ENCODE peak calls at places on chromosome 15, in nine cellular contexts. One of them, this sample, is unnamed.

GRCh38 chr15:88695046-88695445 is 56.2 kb downstream of the ISG20 start:
- DNase-seq in GM12865: no peak
- DNase-seq in H7: no peak
- DNase-seq in effector memory CD4-positive, alpha-beta T cell: no peak
- DNase-seq in right cardiac atrium: no peak
- DNase-seq in mesenchymal stem cell: no peak
- DNase-seq in IMR-90: no peak
- DNase-seq in pancreas: no peak
- DNase-seq in choroid plexus epithelial cell: no peak
- DNase-seq in this sample: no peak

GRCh38 chr15:77966540-77967290 is 110.8 kb downstream of the TBC1D2B start:
- DNase-seq in IMR-90: peak; percentile 62
- DNase-seq in H7: peak; percentile 86
- DNase-seq in mesenchymal stem cell: peak; percentile 62
- DNase-seq in pancreas: no peak
- DNase-seq in choroid plexus epithelial cell: peak; percentile 75
- DNase-seq in GM12865: peak; percentile 57
- DNase-seq in right cardiac atrium: no peak
- DNase-seq in effector memory CD4-positive, alpha-beta T cell: peak; percentile 28
- DNase-seq in this sample: peak; percentile 47

GRCh38 chr15:88391700-88392099 is 75.5 kb downstream of the MRPL46 start:
- DNase-seq in effector memory CD4-positive, alpha-beta T cell: no peak
- DNase-seq in pancreas: no peak
- DNase-seq in right cardiac atrium: no peak
- DNase-seq in IMR-90: no peak
- DNase-seq in H7: no peak
- DNase-seq in choroid plexus epithelial cell: no peak
- DNase-seq in mesenchymal stem cell: no peak
- DNase-seq in GM12865: no peak
- DNase-seq in this sample: no peak

GRCh38 chr15:46636220-46636619 is 1001.4 kb downstream of the SQOR start:
- DNase-seq in choroid plexus epithelial cell: no peak
- DNase-seq in GM12865: no peak
- DNase-seq in H7: peak; percentile 13
- DNase-seq in IMR-90: no peak
- DNase-seq in right cardiac atrium: no peak
- DNase-seq in pancreas: no peak
- DNase-seq in mesenchymal stem cell: peak; percentile 46
- DNase-seq in effector memory CD4-positive, alpha-beta T cell: no peak
- DNase-seq in this sample: no peak

GRCh38 chr15:96054029-96054428 is 276.5 kb upstream of the NR2F2 start:
- DNase-seq in pancreas: no peak
- DNase-seq in mesenchymal stem cell: no peak
- DNase-seq in right cardiac atrium: peak; percentile 51
- DNase-seq in choroid plexus epithelial cell: no peak
- DNase-seq in effector memory CD4-positive, alpha-beta T cell: no peak
- DNase-seq in H7: peak; percentile 17
- DNase-seq in IMR-90: no peak
- DNase-seq in GM12865: no peak
- DNase-seq in this sample: no peak

GRCh38 chr15:80480909-80481308 is 76.7 kb downstream of the ARNT2 start:
- DNase-seq in right cardiac atrium: peak; percentile 79
- DNase-seq in choroid plexus epithelial cell: peak; percentile 95
- DNase-seq in IMR-90: peak; percentile 97
- DNase-seq in pancreas: peak; percentile 20
- DNase-seq in GM12865: no peak
- DNase-seq in effector memory CD4-positive, alpha-beta T cell: no peak
- DNase-seq in H7: no peak
- DNase-seq in mesenchymal stem cell: peak; percentile 90
- DNase-seq in this sample: peak; percentile 93

GRCh38 chr15:89587955-89588354 is 12.7 kb downstream of the TICRR start:
- DNase-seq in H7: no peak
- DNase-seq in pancreas: no peak
- DNase-seq in effector memory CD4-positive, alpha-beta T cell: no peak
- DNase-seq in GM12865: no peak
- DNase-seq in right cardiac atrium: no peak
- DNase-seq in IMR-90: peak; percentile 78
- DNase-seq in mesenchymal stem cell: peak; percentile 33
- DNase-seq in choroid plexus epithelial cell: peak; percentile 53
- DNase-seq in this sample: peak; percentile 17

GRCh38 chr15:71551566-71551965 is 258.8 kb upstream of the NR2E3 start:
- DNase-seq in effector memory CD4-positive, alpha-beta T cell: no peak
- DNase-seq in GM12865: no peak
- DNase-seq in IMR-90: no peak
- DNase-seq in pancreas: no peak
- DNase-seq in mesenchymal stem cell: no peak
- DNase-seq in H7: no peak
- DNase-seq in choroid plexus epithelial cell: no peak
- DNase-seq in right cardiac atrium: no peak
- DNase-seq in this sample: peak; percentile 27

GRCh38 chr15:100595964-100596363 is 6.0 kb downstream of the LINS1 start:
- DNase-seq in pancreas: no peak
- DNase-seq in mesenchymal stem cell: no peak
- DNase-seq in H7: no peak
- DNase-seq in IMR-90: no peak
- DNase-seq in GM12865: no peak
- DNase-seq in choroid plexus epithelial cell: no peak
- DNase-seq in right cardiac atrium: no peak
- DNase-seq in effector memory CD4-positive, alpha-beta T cell: no peak
- DNase-seq in this sample: no peak

GRCh38 chr15:70559223-70559823 is 204.0 kb downstream of the UACA start:
- DNase-seq in H7: no peak
- DNase-seq in pancreas: no peak
- DNase-seq in effector memory CD4-positive, alpha-beta T cell: peak; percentile 49
- DNase-seq in GM12865: peak; percentile 20
- DNase-seq in right cardiac atrium: peak; percentile 76
- DNase-seq in choroid plexus epithelial cell: peak; percentile 76
- DNase-seq in IMR-90: peak; percentile 44
- DNase-seq in mesenchymal stem cell: peak; percentile 71
- DNase-seq in this sample: peak; percentile 26

GRCh38 chr15:79721256-79721655 is 175.6 kb downstream of the MTHFS start:
- DNase-seq in H7: no peak
- DNase-seq in GM12865: no peak
- DNase-seq in mesenchymal stem cell: no peak
- DNase-seq in choroid plexus epithelial cell: no peak
- DNase-seq in right cardiac atrium: no peak
- DNase-seq in effector memory CD4-positive, alpha-beta T cell: no peak
- DNase-seq in IMR-90: no peak
- DNase-seq in pancreas: no peak
- DNase-seq in this sample: no peak

GRCh38 chr15:82098674-82099073 is 52.9 kb upstream of the MEX3B start:
- DNase-seq in IMR-90: no peak
- DNase-seq in right cardiac atrium: no peak
- DNase-seq in mesenchymal stem cell: no peak
- DNase-seq in pancreas: no peak
- DNase-seq in GM12865: no peak
- DNase-seq in effector memory CD4-positive, alpha-beta T cell: no peak
- DNase-seq in choroid plexus epithelial cell: no peak
- DNase-seq in H7: no peak
- DNase-seq in this sample: no peak

GRCh38 chr15:88301311-88301710 is 44.8 kb upstream of the NTRK3 start:
- DNase-seq in IMR-90: no peak
- DNase-seq in right cardiac atrium: no peak
- DNase-seq in GM12865: no peak
- DNase-seq in H7: peak; percentile 9
- DNase-seq in mesenchymal stem cell: no peak
- DNase-seq in pancreas: no peak
- DNase-seq in effector memory CD4-positive, alpha-beta T cell: no peak
- DNase-seq in choroid plexus epithelial cell: no peak
- DNase-seq in this sample: no peak

GRCh38 chr15:85730001-85730820 is 64.5 kb downstream of the KLHL25 start:
- DNase-seq in pancreas: peak; percentile 40
- DNase-seq in choroid plexus epithelial cell: peak; percentile 85
- DNase-seq in mesenchymal stem cell: peak; percentile 74
- DNase-seq in effector memory CD4-positive, alpha-beta T cell: peak; percentile 23
- DNase-seq in H7: peak; percentile 73
- DNase-seq in IMR-90: peak; percentile 71
- DNase-seq in GM12865: peak; percentile 72
- DNase-seq in right cardiac atrium: no peak
- DNase-seq in this sample: peak; percentile 67

DNA sequence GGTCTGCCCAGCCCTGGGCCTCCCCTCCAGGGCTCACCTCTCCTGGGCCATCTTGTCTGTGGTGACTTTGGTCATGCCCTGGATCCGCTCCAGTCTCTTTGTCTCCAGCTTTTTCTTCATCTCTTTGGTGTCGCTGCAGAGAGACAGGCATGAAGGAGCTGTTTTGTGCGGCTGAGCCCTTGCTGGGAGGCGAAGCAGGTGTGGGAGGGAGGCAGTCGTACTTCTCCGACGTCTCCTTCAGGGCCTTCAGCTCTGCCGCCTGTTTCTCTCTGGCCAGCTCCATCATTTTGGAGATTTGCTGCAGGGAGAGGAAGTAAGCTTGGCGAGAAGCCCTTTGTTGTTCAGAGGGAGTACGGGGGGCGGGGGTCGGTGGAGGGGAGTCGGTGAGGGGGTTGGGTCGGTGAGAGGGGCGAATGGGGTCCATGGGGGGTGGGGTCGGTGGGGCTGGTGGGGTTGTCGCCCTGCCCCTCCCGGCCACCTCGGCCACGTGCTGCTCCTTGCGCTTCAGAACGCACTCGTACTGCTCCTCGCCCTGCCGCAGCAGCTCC is 7.8 kb upstream of the ANKRD63 start:
- DNase-seq in right cardiac atrium: no peak
- DNase-seq in IMR-90: no peak
- DNase-seq in pancreas: no peak
- DNase-seq in effector memory CD4-positive, alpha-beta T cell: no peak
- DNase-seq in GM12865: no peak
- DNase-seq in H7: peak; percentile 88
- DNase-seq in mesenchymal stem cell: no peak
- DNase-seq in choroid plexus epithelial cell: no peak
- DNase-seq in this sample: no peak
- H3K4me3 ChIP-seq in right cardiac atrium: no peak overlapping the region
- H3K4me3 ChIP-seq in IMR-90: peak overlapping the region; percentile 27
- H3K4me3 ChIP-seq in pancreas: no peak overlapping the region
- H3K4me3 ChIP-seq in effector memory CD4-positive, alpha-beta T cell: no peak overlapping the region
- H3K4me3 ChIP-seq in GM12865: no peak overlapping the region
- H3K4me3 ChIP-seq in H7: peak overlapping the region; percentile 38
- H3K4me3 ChIP-seq in mesenchymal stem cell: peak overlapping the region; percentile 63
- H3K4me3 ChIP-seq in choroid plexus epithelial cell: peak overlapping the region; percentile 46
- H3K4me3 ChIP-seq in this sample: no peak overlapping the region

DNA sequence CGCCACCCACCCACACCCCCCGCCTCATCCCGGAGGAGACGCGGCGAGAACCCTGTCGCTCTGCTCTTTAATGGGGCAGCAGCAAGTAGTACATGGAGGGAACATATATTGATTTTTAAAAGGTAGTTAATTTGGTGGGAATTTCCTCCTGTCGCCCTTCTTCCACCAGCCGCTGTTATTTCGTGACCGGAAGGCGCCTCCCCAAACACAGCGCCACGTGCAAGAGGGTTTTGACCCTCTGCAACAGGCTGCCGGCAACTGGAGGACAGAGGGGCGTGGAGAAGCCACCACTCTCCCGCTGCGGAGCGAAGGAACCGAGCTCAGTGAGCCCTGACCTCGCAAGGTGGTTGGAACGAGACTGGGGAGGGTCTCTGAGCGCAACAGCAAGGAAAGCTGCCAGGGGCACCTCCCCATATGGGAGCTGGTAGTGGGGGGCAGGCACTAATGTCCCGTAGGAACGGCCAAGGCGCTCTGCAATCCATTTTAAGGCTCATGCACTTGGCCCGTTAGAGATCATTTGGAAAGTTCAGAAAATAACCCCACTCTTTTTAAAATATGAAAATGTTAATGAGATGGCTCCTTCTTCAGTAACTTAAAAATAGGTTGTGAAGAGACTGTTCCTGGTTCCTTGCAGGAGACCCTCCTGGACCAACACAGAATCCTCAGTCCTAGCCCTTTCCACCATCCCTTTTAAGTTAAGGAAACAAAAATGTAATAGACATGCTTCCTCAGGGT is 4.3 kb downstream of the ONECUT1 start:
- DNase-seq in IMR-90: no peak
- DNase-seq in GM12865: no peak
- DNase-seq in mesenchymal stem cell: no peak
- DNase-seq in effector memory CD4-positive, alpha-beta T cell: no peak
- DNase-seq in choroid plexus epithelial cell: no peak
- DNase-seq in pancreas: peak; percentile 73
- DNase-seq in right cardiac atrium: no peak
- DNase-seq in H7: peak; percentile 59
- DNase-seq in this sample: no peak
- H3K4me3 ChIP-seq in IMR-90: no peak overlapping the region
- H3K4me3 ChIP-seq in GM12865: no peak overlapping the region
- H3K4me3 ChIP-seq in mesenchymal stem cell: no peak overlapping the region
- H3K4me3 ChIP-seq in effector memory CD4-positive, alpha-beta T cell: no peak overlapping the region
- H3K4me3 ChIP-seq in choroid plexus epithelial cell: no peak overlapping the region
- H3K4me3 ChIP-seq in pancreas: peak overlapping the region; percentile 51
- H3K4me3 ChIP-seq in right cardiac atrium: no peak overlapping the region
- H3K4me3 ChIP-seq in H7: peak overlapping the region; percentile 25
- H3K4me3 ChIP-seq in this sample: no peak overlapping the region

GRCh38 chr15:93074596-93074995 is 14.4 kb downstream of the RGMA start:
- DNase-seq in pancreas: no peak
- DNase-seq in mesenchymal stem cell: no peak
- DNase-seq in effector memory CD4-positive, alpha-beta T cell: no peak
- DNase-seq in H7: no peak
- DNase-seq in right cardiac atrium: no peak
- DNase-seq in choroid plexus epithelial cell: no peak
- DNase-seq in GM12865: no peak
- DNase-seq in IMR-90: no peak
- DNase-seq in this sample: no peak
- H3K4me3 ChIP-seq in pancreas: no peak overlapping the region
- H3K4me3 ChIP-seq in mesenchymal stem cell: no peak overlapping the region
- H3K4me3 ChIP-seq in effector memory CD4-positive, alpha-beta T cell: no peak overlapping the region
- H3K4me3 ChIP-seq in H7: no peak overlapping the region
- H3K4me3 ChIP-seq in right cardiac atrium: no peak overlapping the region
- H3K4me3 ChIP-seq in choroid plexus epithelial cell: no peak overlapping the region
- H3K4me3 ChIP-seq in GM12865: no peak overlapping the region
- H3K4me3 ChIP-seq in IMR-90: no peak overlapping the region
- H3K4me3 ChIP-seq in this sample: no peak overlapping the region

GRCh38 chr15:36758800-36759199 is 179.4 kb downstream of the CDIN1 start:
- DNase-seq in right cardiac atrium: no peak
- DNase-seq in effector memory CD4-positive, alpha-beta T cell: no peak
- DNase-seq in IMR-90: no peak
- DNase-seq in choroid plexus epithelial cell: no peak
- DNase-seq in mesenchymal stem cell: no peak
- DNase-seq in H7: no peak
- DNase-seq in GM12865: no peak
- DNase-seq in pancreas: no peak
- DNase-seq in this sample: no peak

GRCh38 chr15:36753173-36753572 is 173.7 kb downstream of the CDIN1 start:
- DNase-seq in H7: no peak
- DNase-seq in GM12865: no peak
- DNase-seq in pancreas: no peak
- DNase-seq in choroid plexus epithelial cell: no peak
- DNase-seq in IMR-90: no peak
- DNase-seq in right cardiac atrium: no peak
- DNase-seq in effector memory CD4-positive, alpha-beta T cell: no peak
- DNase-seq in mesenchymal stem cell: no peak
- DNase-seq in this sample: no peak

GRCh38 chr15:36755341-36755740 is 175.9 kb downstream of the CDIN1 start:
- DNase-seq in IMR-90: no peak
- DNase-seq in effector memory CD4-positive, alpha-beta T cell: no peak
- DNase-seq in H7: no peak
- DNase-seq in GM12865: no peak
- DNase-seq in choroid plexus epithelial cell: no peak
- DNase-seq in right cardiac atrium: no peak
- DNase-seq in mesenchymal stem cell: no peak
- DNase-seq in pancreas: no peak
- DNase-seq in this sample: no peak

GRCh38 chr15:36756707-36757106 is 177.3 kb downstream of the CDIN1 start:
- DNase-seq in H7: no peak
- DNase-seq in pancreas: no peak
- DNase-seq in right cardiac atrium: no peak
- DNase-seq in mesenchymal stem cell: no peak
- DNase-seq in effector memory CD4-positive, alpha-beta T cell: no peak
- DNase-seq in GM12865: no peak
- DNase-seq in IMR-90: no peak
- DNase-seq in choroid plexus epithelial cell: no peak
- DNase-seq in this sample: no peak

GRCh38 chr15:36757189-36757814 is 177.9 kb downstream of the CDIN1 start:
- DNase-seq in right cardiac atrium: no peak
- DNase-seq in H7: no peak
- DNase-seq in mesenchymal stem cell: peak; percentile 22
- DNase-seq in pancreas: no peak
- DNase-seq in choroid plexus epithelial cell: peak; percentile 51
- DNase-seq in IMR-90: peak; percentile 26
- DNase-seq in GM12865: no peak
- DNase-seq in effector memory CD4-positive, alpha-beta T cell: no peak
- DNase-seq in this sample: peak; percentile 46
- H3K4me3 ChIP-seq in right cardiac atrium: no peak overlapping the region
- H3K4me3 ChIP-seq in H7: no peak overlapping the region
- H3K4me3 ChIP-seq in mesenchymal stem cell: no peak overlapping the region
- H3K4me3 ChIP-seq in pancreas: no peak overlapping the region
- H3K4me3 ChIP-seq in choroid plexus epithelial cell: no peak overlapping the region
- H3K4me3 ChIP-seq in IMR-90: no peak overlapping the region
- H3K4me3 ChIP-seq in GM12865: no peak overlapping the region
- H3K4me3 ChIP-seq in effector memory CD4-positive, alpha-beta T cell: no peak overlapping the region
- H3K4me3 ChIP-seq in this sample: no peak overlapping the region